ENCODE peak calls at places on chromosome X, in nine cellular contexts. M, S, U, O, Y, B, G, Q and J are unnamed samples.

GRCh38 chrX:17192111-17192510 is 182.9 kb upstream of the NHS start:
- DNase-seq in O (no peak), Y (no peak), Q (no peak), U (no peak), G (no peak), M (no peak), B (no peak), S (no peak), J (no peak)

GRCh38 chrX:110914281-110914680 is 118.7 kb upstream of the CHRDL1 start:
- DNase-seq in G (no peak), Q (no peak), B (no peak), O (no peak), S (no peak), M (peak), Y (no peak), U (no peak), J (no peak)

GRCh38 chrX:20265221-20265725 is 1.4 kb downstream of the RPS6KA3 start:
- DNase-seq in S (peak), G (peak), O (peak), M (peak), B (peak), Y (peak), Q (peak), U (peak), J (peak)

GRCh38 chrX:133654801-133655200 is 239.5 kb upstream of the GPC4 start:
- DNase-seq in U (no peak), S (no peak), Q (no peak), O (no peak), Y (no peak), B (no peak), M (no peak), G (no peak), J (no peak)

GRCh38 chrX:155242300-155242699 is 22.0 kb downstream of the RAB39B start:
- DNase-seq in Y (no peak), G (no peak), B (no peak), Q (no peak), M (no peak), O (no peak), S (no peak), U (no peak), J (no peak)

GRCh38 chrX:45824471-45824870 is 623.8 kb upstream of the DIPK2B start:
- DNase-seq in M (no peak), S (no peak), B (no peak), Q (no peak), G (peak), O (peak), Y (peak), U (no peak), J (peak)

GRCh38 chrX:18961686-18962085 is 22.2 kb downstream of the PHKA2 start:
- DNase-seq in O (no peak), G (peak), S (no peak), U (no peak), M (no peak), B (no peak), Y (no peak), Q (no peak), J (no peak)

GRCh38 chrX:51144828-51145442 is 187.7 kb upstream of the NUDT10 start:
- DNase-seq in O (no peak), Y (no peak), G (peak), U (no peak), Q (no peak), S (no peak), M (no peak), B (no peak), J (peak)

GRCh38 chrX:47514553-47515235 is 31.7 kb upstream of the ZNF41 start:
- DNase-seq in Q (no peak), U (no peak), S (no peak), B (no peak), O (no peak), G (peak), Y (no peak), M (no peak), J (no peak)

GRCh38 chrX:136250191-136251041 is 784 bp downstream of the MAP7D3 start:
- DNase-seq in Y (no peak), M (no peak), S (no peak), B (no peak), U (no peak), Q (no peak), G (no peak), O (no peak), J (no peak)

GRCh38 chrX:66634272-66634671 is 4.6 kb downstream of the EDA2R start:
- DNase-seq in Q (no peak), U (no peak), O (no peak), B (no peak), G (no peak), S (no peak), Y (no peak), M (no peak), J (no peak)

GRCh38 chrX:27132851-27133250 is 330.3 kb downstream of the PPP4R3C start:
- DNase-seq in M (no peak), Y (no peak), G (peak), B (no peak), S (no peak), U (no peak), O (no peak), Q (no peak), J (no peak)

GRCh38 chrX:78595901-78596502 is 63.1 kb downstream of the RTL3 start:
- DNase-seq in U (no peak), G (no peak), M (no peak), Y (no peak), B (no peak), O (no peak), Q (no peak), S (no peak), J (no peak)

GRCh38 chrX:39859991-39860861 is 237.5 kb downstream of the BCOR start:
- DNase-seq in U (peak), G (peak), S (no peak), Q (peak), B (no peak), M (no peak), Y (no peak), O (no peak), J (peak)

GRCh38 chrX:53738370-53738909 is 51.9 kb upstream of the HUWE1 start:
- DNase-seq in B (no peak), S (no peak), Y (no peak), Q (no peak), O (no peak), G (no peak), M (no peak), U (no peak), J (no peak)

GRCh38 chrX:42778096-42778495 is at the start of gene PPP1R2C:
- DNase-seq in Q (no peak), S (no peak), Y (no peak), U (peak), B (no peak), G (no peak), M (no peak), O (no peak), J (no peak)

GRCh38 chrX:115233497-115234219 is at the start of gene LRCH2:
- DNase-seq in M (no peak), O (peak), S (peak), G (no peak), Y (peak), U (no peak), Q (no peak), B (peak), J (peak)

GRCh38 chrX:113962338-113962737 is 621.5 kb upstream of the HTR2C start:
- DNase-seq in Q (no peak), S (no peak), G (no peak), O (no peak), M (no peak), B (no peak), Y (no peak), U (no peak), J (no peak)

GRCh38 chrX:149374751-149375150 is 130.4 kb downstream of the IDS start:
- DNase-seq in Q (no peak), G (no peak), M (no peak), O (no peak), U (no peak), B (no peak), S (no peak), Y (no peak), J (no peak)

GRCh38 chrX:109155161-109155560 is 326.7 kb downstream of the GUCY2F start:
- DNase-seq in Q (no peak), S (no peak), U (no peak), B (no peak), Y (no peak), G (no peak), O (no peak), M (no peak), J (no peak)

GRCh38 chrX:123859409-123859827 is 435 bp upstream of the XIAP start:
- DNase-seq in Y (no peak), B (peak), G (no peak), Q (peak), U (peak), O (peak), S (no peak), M (no peak), J (no peak)

GRCh38 chrX:154719132-154719675 is 31.7 kb downstream of the GAB3 start:
- DNase-seq in U (no peak), M (no peak), S (no peak), Y (no peak), B (no peak), Q (no peak), O (no peak), G (peak), J (no peak)

GRCh38 chrX:11197671-11198070 is 86.5 kb downstream of the HCCS start:
- DNase-seq in M (no peak), B (no peak), Q (no peak), O (no peak), U (no peak), G (no peak), S (no peak), Y (no peak), J (no peak)

GRCh38 chrX:119999087-119999634 is 55.6 kb upstream of the NKAP start:
- DNase-seq in Y (no peak), O (no peak), U (no peak), B (no peak), S (no peak), Q (no peak), M (no peak), G (no peak), J (no peak)

GRCh38 chrX:9529223-9529622 is 64.4 kb downstream of the TBL1X start:
- DNase-seq in G (no peak), O (no peak), B (no peak), Q (no peak), Y (no peak), U (no peak), M (no peak), S (no peak), J (no peak)

GRCh38 chrX:39935414-39936064 is 162.2 kb downstream of the BCOR start:
- DNase-seq in G (peak), U (no peak), M (no peak), O (no peak), Q (no peak), Y (no peak), S (no peak), B (no peak), J (peak)

DNA sequence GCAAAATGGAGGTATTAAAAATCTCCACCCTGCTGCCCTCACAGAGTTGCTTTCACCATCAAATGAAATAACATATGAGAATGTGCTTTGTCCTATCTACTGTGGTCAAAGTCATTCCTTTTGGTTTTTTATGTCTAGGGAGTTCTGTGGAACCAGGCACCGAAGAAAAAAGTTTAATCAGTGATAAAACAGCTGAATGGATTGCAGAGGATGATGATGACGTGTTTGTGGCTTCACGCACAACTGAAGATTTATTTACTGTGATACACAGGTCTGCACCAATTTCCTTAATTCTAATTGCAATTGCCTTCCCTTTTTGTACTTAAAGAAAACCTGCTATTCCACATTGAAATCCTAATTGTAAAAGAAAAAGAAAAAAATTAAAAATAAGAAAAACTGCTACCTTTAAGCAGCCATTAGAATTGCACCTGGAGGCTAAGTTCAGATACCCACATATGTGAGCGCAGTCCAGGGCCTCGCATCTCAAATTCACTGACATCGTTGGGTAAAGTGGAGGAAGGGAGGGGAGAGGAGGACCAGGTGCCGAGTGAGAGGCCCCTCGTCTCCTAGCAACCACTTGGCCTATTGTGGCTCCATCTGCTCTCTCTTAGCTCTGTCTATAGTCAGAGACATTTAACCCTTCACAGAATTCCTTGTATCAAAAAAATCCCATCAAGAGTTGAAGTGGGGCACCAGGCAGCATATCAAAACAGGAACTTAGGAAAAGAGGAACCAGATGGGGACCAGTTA is 10.6 kb upstream of the RTL5 start:
- DNase-seq in B (no peak), M (no peak), Y (no peak), U (no peak), S (no peak), O (no peak), G (no peak), Q (no peak), J (peak)
- H3K27ac ChIP-seq in B (no peak), M (no peak), Y (no peak), U (no peak), S (no peak), O (no peak), G (no peak), Q (no peak), J (peak)

GRCh38 chrX:12874599-12874998 is 7.7 kb downstream of the TLR7 start:
- DNase-seq in M (no peak), S (no peak), G (no peak), O (no peak), B (no peak), Y (no peak), U (no peak), Q (no peak), J (no peak)

GRCh38 chrX:12881914-12882313 is 15.0 kb downstream of the TLR7 start:
- DNase-seq in O (no peak), Y (no peak), B (no peak), S (no peak), Q (no peak), G (no peak), M (no peak), U (no peak), J (no peak)

GRCh38 chrX:12877386-12877785 is 10.5 kb downstream of the TLR7 start:
- DNase-seq in M (no peak), O (no peak), B (no peak), U (no peak), S (no peak), G (no peak), Q (no peak), Y (no peak), J (no peak)

GRCh38 chrX:12872741-12873140 is 5.9 kb downstream of the TLR7 start:
- DNase-seq in B (no peak), Y (no peak), U (no peak), G (no peak), Q (no peak), O (no peak), S (no peak), M (no peak), J (no peak)

GRCh38 chrX:12878536-12878935 is 11.7 kb downstream of the TLR7 start:
- DNase-seq in Q (no peak), O (no peak), M (no peak), S (no peak), Y (no peak), U (no peak), G (no peak), B (no peak), J (no peak)
- TF ChIP-seq CTCF in Q (no peak), O (no peak), M (no peak), S (no peak), Y (no peak), U (no peak), G (no peak), B (no peak), J (no peak)

GRCh38 chrX:153495362-153495751 is 577 bp downstream of the BGN start:
- DNase-seq in Y (peak), Q (no peak), U (no peak), M (no peak), G (no peak), S (no peak), B (peak), O (peak), J (no peak)
- H3K4me3 ChIP-seq in Y (peak), Q (peak), U (no peak), M (peak), G (peak), S (peak), B (no peak), O (no peak), J (no peak)

GRCh38 chrX:41561045-41561444 is 113.9 kb downstream of the NYX start:
- DNase-seq in O (no peak), U (no peak), Y (no peak), S (no peak), B (no peak), M (no peak), G (peak), Q (no peak), J (no peak)

GRCh38 chrX:41558531-41558930 is 111.4 kb downstream of the NYX start:
- DNase-seq in B (no peak), G (no peak), S (no peak), Q (no peak), O (no peak), M (no peak), U (no peak), Y (no peak), J (no peak)

GRCh38 chrX:41559235-41559634 is 112.1 kb downstream of the NYX start:
- DNase-seq in M (no peak), O (no peak), B (no peak), Q (no peak), S (no peak), G (no peak), Y (no peak), U (no peak), J (no peak)

GRCh38 chrX:41556958-41557357 is 109.8 kb downstream of the NYX start:
- DNase-seq in Y (no peak), U (no peak), B (no peak), M (no peak), Q (no peak), S (no peak), O (no peak), G (no peak), J (no peak)

DNA sequence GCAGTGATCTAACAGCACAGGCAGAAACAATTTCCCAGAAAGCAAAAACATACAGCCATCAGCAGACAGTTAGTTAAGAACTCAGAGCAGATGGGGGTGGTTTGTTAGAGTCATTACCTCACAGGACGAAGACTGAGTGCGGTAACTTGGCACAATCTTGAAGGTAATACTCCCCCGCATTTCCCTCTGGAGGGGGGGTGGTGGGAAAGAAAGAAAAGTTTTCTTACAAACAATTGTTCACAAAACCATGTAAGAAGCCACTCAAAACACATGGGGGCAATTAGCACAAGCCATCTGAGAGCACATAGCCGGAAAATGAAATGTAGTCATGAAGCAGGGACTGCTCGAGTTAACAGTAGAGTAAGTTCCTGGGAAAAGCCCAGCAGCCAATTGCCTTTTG is 112.5 kb downstream of the NYX start:
- DNase-seq in S (no peak), Q (no peak), O (peak), U (no peak), Y (no peak), B (no peak), G (peak), M (no peak), J (no peak)
- H3K27ac ChIP-seq in S (peak), Q (peak), O (no peak), U (peak), Y (peak), B (peak), G (peak), M (no peak), J (no peak)